ENCODE peak calls at places on chromosome 21, in four cellular contexts. One of them, this sample, is unnamed.

GRCh38 chr21:36471254-36471723 is 8.6 kb downstream of the CLDN14 start:
- DNase-seq in AML-193: no peak
- DNase-seq in AG08395: no peak
- DNase-seq in mucosa of descending colon: no peak
- DNase-seq in this sample: no peak

GRCh38 chr21:46122758-46123683 is 25.1 kb downstream of the COL6A2 start:
- DNase-seq in AML-193: no peak
- DNase-seq in AG08395: no peak
- DNase-seq in mucosa of descending colon: no peak
- DNase-seq in this sample: no peak

GRCh38 chr21:27505516-27505915 is 538.6 kb upstream of the ADAMTS5 start:
- DNase-seq in AML-193: no peak
- DNase-seq in AG08395: peak
- DNase-seq in mucosa of descending colon: no peak
- DNase-seq in this sample: no peak

GRCh38 chr21:32538147-32538792 is 47.1 kb downstream of the TCP10L start:
- DNase-seq in AML-193: no peak
- DNase-seq in AG08395: no peak
- DNase-seq in mucosa of descending colon: no peak
- DNase-seq in this sample: peak

GRCh38 chr21:42833439-42833815 is 45.9 kb downstream of the WDR4 start:
- DNase-seq in AML-193: no peak
- DNase-seq in AG08395: no peak
- DNase-seq in mucosa of descending colon: peak
- DNase-seq in this sample: peak

GRCh38 chr21:45002381-45003204 is 62.8 kb downstream of the SLX9 start:
- DNase-seq in AML-193: no peak
- DNase-seq in AG08395: no peak
- DNase-seq in mucosa of descending colon: peak
- DNase-seq in this sample: no peak

GRCh38 chr21:17368748-17369363 is 144.0 kb upstream of the CXADR start:
- DNase-seq in AML-193: no peak
- DNase-seq in AG08395: no peak
- DNase-seq in mucosa of descending colon: no peak
- DNase-seq in this sample: no peak

GRCh38 chr21:46322351-46323226 is 1.1 kb downstream of the C21orf58 start:
- DNase-seq in AML-193: peak
- DNase-seq in AG08395: peak
- DNase-seq in mucosa of descending colon: peak
- DNase-seq in this sample: peak

GRCh38 chr21:36891692-36892091 is 74.8 kb downstream of the HLCS start:
- DNase-seq in AML-193: no peak
- DNase-seq in AG08395: no peak
- DNase-seq in mucosa of descending colon: no peak
- DNase-seq in this sample: no peak

This sample was measured in Kasumi-1.